ENCODE peak calls at places on chromosomes 13 and 19, in five cellular contexts. L, P, Q, D and Z are unnamed samples.

GRCh38 chr19:29645911-29646310 is 19.4 kb upstream of the PLEKHF1 start:
- DNase-seq in L (no peak), P (no peak), Q (peak; percentile 83), D (no peak), Z (no peak)

GRCh38 chr19:4606921-4607678 is 32.2 kb upstream of the TNFAIP8L1 start:
- DNase-seq in L (no peak), P (peak; percentile 66), Q (no peak), D (no peak), Z (peak; percentile 76)

GRCh38 chr19:15421136-15421535 is 2.3 kb upstream of the AKAP8L start:
- DNase-seq in L (no peak), P (no peak), Q (no peak), D (no peak), Z (no peak)

GRCh38 chr19:19526581-19527370 is 1.9 kb upstream of the YJEFN3 start:
- DNase-seq in L (no peak), P (no peak), Q (no peak), D (no peak), Z (no peak)

GRCh38 chr13:111636804-111637203 is 316.4 kb downstream of the TEX29 start:
- DNase-seq in L (no peak), P (no peak), Q (no peak), D (no peak), Z (no peak)

GRCh38 chr19:15091918-15092753 is 10.1 kb downstream of the OR1I1 start:
- DNase-seq in L (no peak), P (peak; percentile 42), Q (peak; percentile 82), D (no peak), Z (peak; percentile 84)

GRCh38 chr19:13959962-13960862 is 7.9 kb downstream of the DCAF15 start:
- DNase-seq in L (no peak), P (no peak), Q (no peak), D (no peak), Z (peak; percentile 29)

GRCh38 chr13:114047358-114047881 is 73.5 kb upstream of the C13orf46 start:
- DNase-seq in L (no peak), P (no peak), Q (no peak), D (no peak), Z (no peak)

GRCh38 chr13:50914848-50915247 is 5.3 kb downstream of the RNASEH2B start:
- DNase-seq in L (no peak), P (no peak), Q (peak; percentile 21), D (no peak), Z (no peak)

GRCh38 chr19:28631931-28632330 is 581.0 kb downstream of the UQCRFS1 start:
- DNase-seq in L (no peak), P (no peak), Q (no peak), D (no peak), Z (no peak)

GRCh38 chr19:5480427-5480836 is 25.2 kb downstream of the ZNRF4 start:
- DNase-seq in L (no peak), P (no peak), Q (peak; percentile 29), D (no peak), Z (peak; percentile 39)

GRCh38 chr13:59710995-59711701 is 452.6 kb downstream of the DIAPH3 start:
- DNase-seq in L (no peak), P (no peak), Q (peak; percentile 11), D (no peak), Z (no peak)

GRCh38 chr19:19366691-19367396 is 38.6 kb upstream of the GATAD2A start:
- DNase-seq in L (peak; percentile 46), P (peak; percentile 9), Q (peak; percentile 71), D (no peak), Z (peak; percentile 92)

GRCh38 chr13:49855930-49856329 is 63.4 kb upstream of the KPNA3 start:
- DNase-seq in L (no peak), P (no peak), Q (no peak), D (no peak), Z (no peak)

GRCh38 chr13:20426766-20427448 is 98.8 kb downstream of the CRYL1 start:
- DNase-seq in L (no peak), P (no peak), Q (no peak), D (no peak), Z (no peak)